ENCODE peak calls at places on chromosomes 13 and 19, in nine cellular contexts. One of them, this sample, is unnamed.

GRCh38 chr19:36140289-36141038 is 598 bp downstream of the CAPNS1 start:
- DNase-seq in AG09319: no peak
- DNase-seq in ascending aorta: no peak
- DNase-seq in dorsolateral prefrontal cortex: no peak
- DNase-seq in Panc1: no peak
- DNase-seq in GM06990: peak; percentile 73
- DNase-seq in keratinocyte: no peak
- DNase-seq in endodermal cell: peak; percentile 87
- DNase-seq in CD4-positive, alpha-beta T cell: peak; percentile 37
- DNase-seq in this sample: peak; percentile 63

GRCh38 chr19:49847731-49848696 is 2.9 kb upstream of the PTOV1 start:
- DNase-seq in CD4-positive, alpha-beta T cell: no peak
- DNase-seq in dorsolateral prefrontal cortex: no peak
- DNase-seq in GM06990: no peak
- DNase-seq in ascending aorta: no peak
- DNase-seq in AG09319: no peak
- DNase-seq in keratinocyte: no peak
- DNase-seq in endodermal cell: no peak
- DNase-seq in Panc1: no peak
- DNase-seq in this sample: peak; percentile 47

GRCh38 chr13:23657056-23657455 is 86.8 kb downstream of the TNFRSF19 start:
- DNase-seq in AG09319: no peak
- DNase-seq in endodermal cell: no peak
- DNase-seq in keratinocyte: no peak
- DNase-seq in GM06990: no peak
- DNase-seq in Panc1: no peak
- DNase-seq in dorsolateral prefrontal cortex: no peak
- DNase-seq in CD4-positive, alpha-beta T cell: no peak
- DNase-seq in ascending aorta: no peak
- DNase-seq in this sample: no peak

GRCh38 chr13:26184791-26185250 is 37.3 kb downstream of the RNF6 start:
- DNase-seq in Panc1: peak; percentile 38
- DNase-seq in CD4-positive, alpha-beta T cell: peak; percentile 57
- DNase-seq in ascending aorta: no peak
- DNase-seq in GM06990: no peak
- DNase-seq in AG09319: peak; percentile 23
- DNase-seq in keratinocyte: peak; percentile 35
- DNase-seq in endodermal cell: peak; percentile 82
- DNase-seq in dorsolateral prefrontal cortex: peak; percentile 63
- DNase-seq in this sample: peak; percentile 61

GRCh38 chr13:25453966-25454365 is 82.2 kb downstream of the ATP8A2 start:
- DNase-seq in endodermal cell: no peak
- DNase-seq in Panc1: no peak
- DNase-seq in dorsolateral prefrontal cortex: no peak
- DNase-seq in keratinocyte: no peak
- DNase-seq in GM06990: no peak
- DNase-seq in CD4-positive, alpha-beta T cell: no peak
- DNase-seq in AG09319: no peak
- DNase-seq in ascending aorta: no peak
- DNase-seq in this sample: no peak

GRCh38 chr13:43205421-43205820 is 182.0 kb downstream of the DNAJC15 start:
- DNase-seq in keratinocyte: no peak
- DNase-seq in endodermal cell: no peak
- DNase-seq in CD4-positive, alpha-beta T cell: no peak
- DNase-seq in AG09319: no peak
- DNase-seq in dorsolateral prefrontal cortex: no peak
- DNase-seq in ascending aorta: no peak
- DNase-seq in Panc1: no peak
- DNase-seq in GM06990: no peak
- DNase-seq in this sample: no peak

GRCh38 chr13:51806571-51806970 is 2.6 kb upstream of the DHRS12 start:
- DNase-seq in dorsolateral prefrontal cortex: no peak
- DNase-seq in endodermal cell: no peak
- DNase-seq in CD4-positive, alpha-beta T cell: no peak
- DNase-seq in GM06990: no peak
- DNase-seq in keratinocyte: no peak
- DNase-seq in ascending aorta: no peak
- DNase-seq in Panc1: no peak
- DNase-seq in AG09319: no peak
- DNase-seq in this sample: no peak

GRCh38 chr19:44851427-44851826 is 5.3 kb downstream of the NECTIN2 start:
- DNase-seq in CD4-positive, alpha-beta T cell: no peak
- DNase-seq in GM06990: no peak
- DNase-seq in AG09319: no peak
- DNase-seq in Panc1: no peak
- DNase-seq in endodermal cell: no peak
- DNase-seq in ascending aorta: no peak
- DNase-seq in keratinocyte: no peak
- DNase-seq in dorsolateral prefrontal cortex: no peak
- DNase-seq in this sample: no peak

GRCh38 chr13:40789275-40790231 is at the start of gene SLC25A15:
- DNase-seq in dorsolateral prefrontal cortex: no peak
- DNase-seq in CD4-positive, alpha-beta T cell: peak; percentile 33
- DNase-seq in keratinocyte: no peak
- DNase-seq in endodermal cell: peak; percentile 91
- DNase-seq in Panc1: no peak
- DNase-seq in ascending aorta: no peak
- DNase-seq in AG09319: peak; percentile 49
- DNase-seq in GM06990: peak; percentile 86
- DNase-seq in this sample: peak; percentile 89

GRCh38 chr19:15129856-15130580 is 22.8 kb downstream of the SYDE1 start:
- DNase-seq in AG09319: no peak
- DNase-seq in keratinocyte: peak; percentile 33
- DNase-seq in CD4-positive, alpha-beta T cell: no peak
- DNase-seq in Panc1: no peak
- DNase-seq in dorsolateral prefrontal cortex: no peak
- DNase-seq in ascending aorta: no peak
- DNase-seq in GM06990: no peak
- DNase-seq in endodermal cell: no peak
- DNase-seq in this sample: peak; percentile 69

GRCh38 chr13:77871596-77871995 is 47.0 kb downstream of the EDNRB start:
- DNase-seq in Panc1: no peak
- DNase-seq in keratinocyte: no peak
- DNase-seq in AG09319: no peak
- DNase-seq in GM06990: no peak
- DNase-seq in endodermal cell: no peak
- DNase-seq in dorsolateral prefrontal cortex: no peak
- DNase-seq in CD4-positive, alpha-beta T cell: no peak
- DNase-seq in ascending aorta: no peak
- DNase-seq in this sample: no peak

GRCh38 chr13:94454906-94455305 is 24.6 kb downstream of the DCT start:
- DNase-seq in dorsolateral prefrontal cortex: no peak
- DNase-seq in Panc1: no peak
- DNase-seq in GM06990: no peak
- DNase-seq in CD4-positive, alpha-beta T cell: no peak
- DNase-seq in endodermal cell: no peak
- DNase-seq in ascending aorta: no peak
- DNase-seq in keratinocyte: no peak
- DNase-seq in AG09319: no peak
- DNase-seq in this sample: no peak

GRCh38 chr19:3586707-3587346 is 1.5 kb downstream of the GIPC3 start:
- DNase-seq in Panc1: no peak
- DNase-seq in GM06990: no peak
- DNase-seq in dorsolateral prefrontal cortex: no peak
- DNase-seq in endodermal cell: no peak
- DNase-seq in keratinocyte: no peak
- DNase-seq in CD4-positive, alpha-beta T cell: no peak
- DNase-seq in ascending aorta: no peak
- DNase-seq in AG09319: no peak
- DNase-seq in this sample: no peak

GRCh38 chr13:44951184-44951583 is 38.1 kb downstream of the NUFIP1 start:
- DNase-seq in keratinocyte: no peak
- DNase-seq in endodermal cell: no peak
- DNase-seq in ascending aorta: no peak
- DNase-seq in CD4-positive, alpha-beta T cell: no peak
- DNase-seq in AG09319: no peak
- DNase-seq in Panc1: no peak
- DNase-seq in GM06990: no peak
- DNase-seq in dorsolateral prefrontal cortex: no peak
- DNase-seq in this sample: no peak

GRCh38 chr13:109180905-109181425 is 551.6 kb downstream of the MYO16 start:
- DNase-seq in GM06990: no peak
- DNase-seq in dorsolateral prefrontal cortex: no peak
- DNase-seq in CD4-positive, alpha-beta T cell: no peak
- DNase-seq in Panc1: no peak
- DNase-seq in keratinocyte: no peak
- DNase-seq in endodermal cell: no peak
- DNase-seq in AG09319: peak; percentile 78
- DNase-seq in ascending aorta: no peak
- DNase-seq in this sample: no peak

GRCh38 chr13:111336666-111337065 is 16.2 kb downstream of the TEX29 start:
- DNase-seq in dorsolateral prefrontal cortex: no peak
- DNase-seq in Panc1: no peak
- DNase-seq in GM06990: no peak
- DNase-seq in endodermal cell: no peak
- DNase-seq in keratinocyte: no peak
- DNase-seq in CD4-positive, alpha-beta T cell: no peak
- DNase-seq in ascending aorta: no peak
- DNase-seq in AG09319: no peak
- DNase-seq in this sample: no peak

GRCh38 chr19:7795555-7796161 is 32.6 kb downstream of the CLEC4M start:
- DNase-seq in keratinocyte: no peak
- DNase-seq in Panc1: no peak
- DNase-seq in endodermal cell: no peak
- DNase-seq in GM06990: no peak
- DNase-seq in ascending aorta: no peak
- DNase-seq in dorsolateral prefrontal cortex: no peak
- DNase-seq in CD4-positive, alpha-beta T cell: no peak
- DNase-seq in AG09319: no peak
- DNase-seq in this sample: no peak

GRCh38 chr13:99589575-99589974 is 88.3 kb downstream of the TM9SF2 start:
- DNase-seq in AG09319: no peak
- DNase-seq in Panc1: no peak
- DNase-seq in GM06990: no peak
- DNase-seq in endodermal cell: no peak
- DNase-seq in CD4-positive, alpha-beta T cell: no peak
- DNase-seq in keratinocyte: no peak
- DNase-seq in dorsolateral prefrontal cortex: no peak
- DNase-seq in ascending aorta: no peak
- DNase-seq in this sample: no peak
- TF ChIP-seq CTCF in AG09319: no peak
- TF ChIP-seq CTCF in Panc1: no peak
- TF ChIP-seq CTCF in GM06990: no peak
- TF ChIP-seq CTCF in endodermal cell: no peak
- TF ChIP-seq CTCF in CD4-positive, alpha-beta T cell: no peak
- TF ChIP-seq CTCF in keratinocyte: no peak
- TF ChIP-seq CTCF in dorsolateral prefrontal cortex: no peak
- TF ChIP-seq CTCF in ascending aorta: no peak
- TF ChIP-seq CTCF in this sample: no peak

GRCh38 chr13:96796234-96796633 is 198.0 kb downstream of the OXGR1 start:
- DNase-seq in GM06990: no peak
- DNase-seq in keratinocyte: no peak
- DNase-seq in endodermal cell: no peak
- DNase-seq in CD4-positive, alpha-beta T cell: no peak
- DNase-seq in AG09319: no peak
- DNase-seq in dorsolateral prefrontal cortex: no peak
- DNase-seq in ascending aorta: no peak
- DNase-seq in Panc1: no peak
- DNase-seq in this sample: no peak
- TF ChIP-seq CTCF in GM06990: no peak
- TF ChIP-seq CTCF in keratinocyte: no peak
- TF ChIP-seq CTCF in endodermal cell: peak; percentile 59
- TF ChIP-seq CTCF in CD4-positive, alpha-beta T cell: no peak
- TF ChIP-seq CTCF in AG09319: no peak
- TF ChIP-seq CTCF in dorsolateral prefrontal cortex: no peak
- TF ChIP-seq CTCF in ascending aorta: no peak
- TF ChIP-seq CTCF in Panc1: no peak
- TF ChIP-seq CTCF in this sample: no peak

GRCh38 chr19:48844472-48844871 is 8.2 kb upstream of the HSD17B14 start:
- DNase-seq in endodermal cell: peak; percentile 65
- DNase-seq in dorsolateral prefrontal cortex: no peak
- DNase-seq in keratinocyte: no peak
- DNase-seq in Panc1: no peak
- DNase-seq in ascending aorta: no peak
- DNase-seq in GM06990: no peak
- DNase-seq in CD4-positive, alpha-beta T cell: no peak
- DNase-seq in AG09319: no peak
- DNase-seq in this sample: no peak
- TF ChIP-seq CTCF in endodermal cell: peak; percentile 45
- TF ChIP-seq CTCF in dorsolateral prefrontal cortex: no peak
- TF ChIP-seq CTCF in keratinocyte: no peak
- TF ChIP-seq CTCF in Panc1: no peak
- TF ChIP-seq CTCF in ascending aorta: no peak
- TF ChIP-seq CTCF in GM06990: no peak
- TF ChIP-seq CTCF in CD4-positive, alpha-beta T cell: no peak
- TF ChIP-seq CTCF in AG09319: no peak
- TF ChIP-seq CTCF in this sample: no peak

DNA sequence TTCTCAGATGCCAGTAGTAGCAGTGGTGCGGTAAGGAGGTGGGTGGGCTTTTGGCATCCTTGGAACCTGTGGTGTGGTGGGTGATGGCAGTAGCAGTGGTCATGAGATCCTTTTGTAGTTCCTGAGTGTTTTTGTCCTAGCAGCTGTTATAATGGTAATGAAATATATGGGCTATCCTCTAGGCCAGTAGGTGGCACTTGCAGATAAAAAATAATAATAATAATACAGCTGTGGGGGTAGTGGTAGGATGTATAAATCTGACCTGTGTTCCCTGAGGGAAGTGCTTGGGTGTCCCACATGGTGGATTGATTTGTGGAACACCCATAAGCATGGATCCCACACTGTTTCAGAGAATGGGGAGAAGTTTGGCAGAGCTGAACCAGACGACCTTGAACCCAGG is 334.0 kb downstream of the SLITRK5 start:
- DNase-seq in Panc1: no peak
- DNase-seq in dorsolateral prefrontal cortex: no peak
- DNase-seq in ascending aorta: no peak
- DNase-seq in AG09319: no peak
- DNase-seq in GM06990: no peak
- DNase-seq in CD4-positive, alpha-beta T cell: no peak
- DNase-seq in endodermal cell: no peak
- DNase-seq in keratinocyte: no peak
- DNase-seq in this sample: no peak
- TF ChIP-seq CTCF in Panc1: peak; percentile 11
- TF ChIP-seq CTCF in dorsolateral prefrontal cortex: no peak
- TF ChIP-seq CTCF in ascending aorta: no peak
- TF ChIP-seq CTCF in AG09319: peak; percentile 16
- TF ChIP-seq CTCF in GM06990: no peak
- TF ChIP-seq CTCF in CD4-positive, alpha-beta T cell: no peak
- TF ChIP-seq CTCF in endodermal cell: peak; percentile 21
- TF ChIP-seq CTCF in keratinocyte: no peak
- TF ChIP-seq CTCF in this sample: no peak

This sample was measured in Calu3.